ENCODE peak calls at places on chromosomes 5 and 9, in five cellular contexts. One of them, this sample, is unnamed.

GRCh38 chr5:178208540-178209227 is 4.4 kb downstream of the HNRNPAB start:
- DNase-seq in IMR-90: no peak
- DNase-seq in neuronal stem cell: no peak
- DNase-seq in mesenchymal stem cell: peak
- DNase-seq in H1: no peak
- DNase-seq in this sample: peak

GRCh38 chr9:132181796-132182521 is 20.1 kb downstream of the NTNG2 start:
- DNase-seq in neuronal stem cell: no peak
- DNase-seq in mesenchymal stem cell: no peak
- DNase-seq in H1: no peak
- DNase-seq in IMR-90: peak
- DNase-seq in this sample: no peak

GRCh38 chr9:124371183-124371582 is 44.1 kb downstream of the PSMB7 start:
- DNase-seq in IMR-90: peak
- DNase-seq in mesenchymal stem cell: peak
- DNase-seq in neuronal stem cell: no peak
- DNase-seq in H1: no peak
- DNase-seq in this sample: no peak

GRCh38 chr5:135034186-135034962 is at the start of gene PITX1:
- DNase-seq in mesenchymal stem cell: peak
- DNase-seq in IMR-90: peak
- DNase-seq in H1: no peak
- DNase-seq in neuronal stem cell: peak
- DNase-seq in this sample: peak

GRCh38 chr5:6202615-6203365 is 175.6 kb downstream of the MED10 start:
- DNase-seq in mesenchymal stem cell: no peak
- DNase-seq in neuronal stem cell: no peak
- DNase-seq in IMR-90: no peak
- DNase-seq in H1: peak
- DNase-seq in this sample: peak

GRCh38 chr9:108270041-108270440 is 585.7 kb downstream of the ACTL7B start:
- DNase-seq in H1: no peak
- DNase-seq in IMR-90: peak
- DNase-seq in mesenchymal stem cell: peak
- DNase-seq in neuronal stem cell: no peak
- DNase-seq in this sample: no peak

GRCh38 chr9:92064711-92065110 is 50.5 kb downstream of the SPTLC1 start:
- DNase-seq in neuronal stem cell: no peak
- DNase-seq in mesenchymal stem cell: peak
- DNase-seq in IMR-90: peak
- DNase-seq in H1: no peak
- DNase-seq in this sample: no peak

GRCh38 chr5:157312492-157312891 is 46.6 kb downstream of the CYFIP2 start:
- DNase-seq in mesenchymal stem cell: peak
- DNase-seq in H1: no peak
- DNase-seq in IMR-90: peak
- DNase-seq in neuronal stem cell: peak
- DNase-seq in this sample: peak

GRCh38 chr5:51389582-51390463 is 6.6 kb downstream of the ISL1 start:
- DNase-seq in H1: no peak
- DNase-seq in neuronal stem cell: no peak
- DNase-seq in mesenchymal stem cell: peak
- DNase-seq in IMR-90: no peak
- DNase-seq in this sample: peak

GRCh38 chr5:154505567-154505966 is 27.5 kb upstream of the HAND1 start:
- DNase-seq in H1: no peak
- DNase-seq in IMR-90: no peak
- DNase-seq in mesenchymal stem cell: no peak
- DNase-seq in neuronal stem cell: no peak
- DNase-seq in this sample: peak

GRCh38 chr5:177546262-177546741 is 8.1 kb downstream of the FAM193B start:
- DNase-seq in H1: peak
- DNase-seq in neuronal stem cell: no peak
- DNase-seq in IMR-90: peak
- DNase-seq in mesenchymal stem cell: peak
- DNase-seq in this sample: peak

GRCh38 chr9:34612788-34613390 is 992 bp upstream of the RPP25L start:
- DNase-seq in neuronal stem cell: no peak
- DNase-seq in mesenchymal stem cell: peak
- DNase-seq in IMR-90: peak
- DNase-seq in H1: no peak
- DNase-seq in this sample: peak

GRCh38 chr9:14437336-14438231 is 123.6 kb upstream of the NFIB start:
- DNase-seq in H1: no peak
- DNase-seq in mesenchymal stem cell: no peak
- DNase-seq in neuronal stem cell: no peak
- DNase-seq in IMR-90: no peak
- DNase-seq in this sample: no peak

GRCh38 chr5:172777381-172778222 is 6.6 kb upstream of the DUSP1 start:
- DNase-seq in mesenchymal stem cell: peak
- DNase-seq in IMR-90: peak
- DNase-seq in H1: no peak
- DNase-seq in neuronal stem cell: no peak
- DNase-seq in this sample: peak

GRCh38 chr5:535781-536698 is 11.8 kb upstream of the SLC9A3 start:
- DNase-seq in neuronal stem cell: no peak
- DNase-seq in H1: no peak
- DNase-seq in IMR-90: no peak
- DNase-seq in mesenchymal stem cell: no peak
- DNase-seq in this sample: no peak

GRCh38 chr9:127162046-127162445 is 39.6 kb upstream of the ANGPTL2 start:
- DNase-seq in IMR-90: peak
- DNase-seq in neuronal stem cell: no peak
- DNase-seq in mesenchymal stem cell: peak
- DNase-seq in H1: no peak
- DNase-seq in this sample: peak

GRCh38 chr5:96781031-96781733 is 26.6 kb downstream of the ERAP1 start:
- DNase-seq in mesenchymal stem cell: peak
- DNase-seq in H1: no peak
- DNase-seq in IMR-90: peak
- DNase-seq in neuronal stem cell: no peak
- DNase-seq in this sample: no peak

GRCh38 chr5:7970816-7971215 is 101.9 kb downstream of the MTRR start:
- DNase-seq in H1: no peak
- DNase-seq in neuronal stem cell: no peak
- DNase-seq in IMR-90: no peak
- DNase-seq in mesenchymal stem cell: no peak
- DNase-seq in this sample: no peak

GRCh38 chr5:141489841-141490240 is 960 bp downstream of the PCDHGC5 start:
- DNase-seq in H1: no peak
- DNase-seq in neuronal stem cell: no peak
- DNase-seq in IMR-90: no peak
- DNase-seq in mesenchymal stem cell: no peak
- DNase-seq in this sample: no peak

GRCh38 chr5:141487131-141487530 is 1.8 kb upstream of the PCDHGC5 start:
- DNase-seq in IMR-90: no peak
- DNase-seq in neuronal stem cell: no peak
- DNase-seq in H1: no peak
- DNase-seq in mesenchymal stem cell: no peak
- DNase-seq in this sample: no peak

GRCh38 chr5:141490271-141490670 is 1.4 kb downstream of the PCDHGC5 start:
- DNase-seq in H1: no peak
- DNase-seq in IMR-90: no peak
- DNase-seq in mesenchymal stem cell: no peak
- DNase-seq in neuronal stem cell: no peak
- DNase-seq in this sample: no peak

GRCh38 chr5:141490771-141491170 is 1.9 kb downstream of the PCDHGC5 start:
- DNase-seq in IMR-90: no peak
- DNase-seq in mesenchymal stem cell: no peak
- DNase-seq in neuronal stem cell: no peak
- DNase-seq in H1: no peak
- DNase-seq in this sample: no peak

DNA sequence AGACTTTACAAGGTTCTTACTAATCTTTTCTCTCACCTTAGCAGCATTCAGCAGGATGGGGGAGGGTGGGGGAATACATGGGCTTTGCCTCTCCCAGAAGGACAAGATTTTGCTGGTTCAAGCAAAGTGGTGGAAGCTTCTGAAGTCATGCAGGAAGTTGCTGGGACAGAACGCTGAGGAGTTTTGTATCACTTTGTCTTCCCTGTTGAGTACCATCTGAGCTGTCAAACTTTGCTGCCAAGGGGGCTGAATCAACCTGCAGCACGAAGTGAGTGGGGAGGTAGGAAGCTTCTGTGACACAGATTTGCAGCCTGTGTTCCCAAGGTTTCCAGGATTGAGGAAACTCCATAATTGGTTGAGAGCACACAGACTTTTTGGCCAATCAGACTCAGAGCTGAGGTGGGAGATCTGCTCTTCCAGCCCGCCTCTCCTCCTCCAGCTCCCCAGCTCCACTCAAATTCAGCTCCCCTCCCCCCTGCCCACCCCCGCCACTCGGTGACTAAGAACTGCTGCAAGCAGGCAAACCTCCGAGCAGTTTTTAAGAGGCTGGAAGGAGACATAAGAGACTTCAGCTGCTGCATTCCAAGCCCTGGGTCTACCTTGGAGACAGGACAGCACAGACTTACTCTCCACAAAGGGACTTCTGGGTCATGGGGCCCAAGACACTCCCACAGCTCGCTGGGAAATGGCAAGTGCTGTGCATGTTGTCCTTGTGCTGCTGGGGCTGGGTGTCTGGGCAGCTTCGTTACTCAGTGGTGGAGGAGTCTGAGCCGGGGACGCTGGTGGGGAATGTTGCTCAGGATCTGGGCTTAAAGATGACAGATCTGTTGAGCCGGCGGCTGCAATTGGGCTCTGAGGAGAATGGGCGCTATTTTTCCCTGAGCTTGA is at the start of gene PCDHGC5:
- DNase-seq in neuronal stem cell: no peak
- DNase-seq in mesenchymal stem cell: peak
- DNase-seq in H1: no peak
- DNase-seq in IMR-90: peak
- DNase-seq in this sample: peak
- H3K27ac ChIP-seq in neuronal stem cell: peak
- H3K27ac ChIP-seq in mesenchymal stem cell: peak
- H3K27ac ChIP-seq in H1: no peak
- H3K27ac ChIP-seq in IMR-90: peak
- H3K27ac ChIP-seq in this sample: no peak

DNA sequence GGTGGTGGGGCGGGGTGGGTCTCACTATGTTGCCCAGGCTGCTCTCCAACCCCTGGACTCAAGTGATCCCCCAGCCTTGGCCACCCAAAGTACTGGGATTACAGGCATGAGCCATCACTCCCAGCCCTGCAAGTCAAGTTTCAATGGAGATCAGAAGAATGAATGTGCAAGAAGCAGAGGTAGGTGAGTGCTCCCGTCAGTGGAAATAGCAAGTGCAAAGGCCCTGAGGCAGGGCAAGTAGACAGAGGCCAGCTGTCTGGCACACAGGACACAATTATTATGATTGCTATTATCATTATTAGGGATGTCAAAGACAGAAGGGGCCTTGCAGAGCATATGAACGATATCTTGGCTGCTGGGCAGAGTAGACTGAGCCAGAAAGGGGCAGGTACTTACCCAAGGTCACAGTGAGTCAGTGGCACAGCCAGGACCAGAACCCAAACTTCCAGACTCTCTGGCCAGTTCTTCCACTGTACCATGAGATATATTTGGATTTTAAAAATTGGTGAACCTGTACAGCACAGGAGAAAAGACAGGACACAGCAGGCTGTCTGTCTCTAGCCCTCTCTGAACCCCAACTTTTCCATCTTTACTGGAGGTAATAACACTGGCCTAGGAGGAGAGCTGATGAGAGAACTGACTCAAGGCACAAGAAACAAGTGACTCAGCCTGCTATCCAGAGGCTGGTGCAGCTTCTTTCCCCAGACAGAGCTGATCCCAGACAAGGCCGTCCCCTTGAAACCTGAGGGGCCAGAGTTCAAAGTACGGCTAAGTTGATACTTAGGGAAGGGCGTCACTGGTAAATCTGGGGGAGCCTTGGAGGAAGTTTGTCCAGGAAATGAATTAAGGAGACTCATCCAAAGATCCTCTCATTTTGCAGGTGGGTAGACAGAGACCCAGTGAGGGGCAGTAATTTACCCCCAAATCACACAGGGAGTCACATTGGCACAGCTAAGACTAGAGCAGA is 1.4 kb downstream of the HDHD3 start:
- DNase-seq in mesenchymal stem cell: peak
- DNase-seq in neuronal stem cell: no peak
- DNase-seq in H1: no peak
- DNase-seq in IMR-90: peak
- DNase-seq in this sample: no peak
- H3K4ac ChIP-seq in mesenchymal stem cell: no peak
- H3K4ac ChIP-seq in neuronal stem cell: no peak
- H3K4ac ChIP-seq in H1: no peak
- H3K4ac ChIP-seq in IMR-90: no peak
- H3K4ac ChIP-seq in this sample: no peak

GRCh38 chr9:128245293-128246151 is 30.3 kb downstream of the GOLGA2 start:
- DNase-seq in mesenchymal stem cell: peak
- DNase-seq in H1: no peak
- DNase-seq in IMR-90: peak
- DNase-seq in neuronal stem cell: no peak
- DNase-seq in this sample: peak
- H3K4me3 ChIP-seq in mesenchymal stem cell: peak
- H3K4me3 ChIP-seq in H1: no peak
- H3K4me3 ChIP-seq in IMR-90: no peak
- H3K4me3 ChIP-seq in neuronal stem cell: no peak
- H3K4me3 ChIP-seq in this sample: no peak

GRCh38 chr9:94916956-94917355 is 190.5 kb downstream of the AOPEP start:
- DNase-seq in H1: no peak
- DNase-seq in neuronal stem cell: no peak
- DNase-seq in IMR-90: no peak
- DNase-seq in mesenchymal stem cell: no peak
- DNase-seq in this sample: no peak
- H3K27ac ChIP-seq in H1: peak
- H3K27ac ChIP-seq in neuronal stem cell: no peak
- H3K27ac ChIP-seq in IMR-90: no peak
- H3K27ac ChIP-seq in mesenchymal stem cell: no peak
- H3K27ac ChIP-seq in this sample: no peak

GRCh38 chr9:95507456-95508241 is 9.1 kb downstream of the PTCH1 start:
- DNase-seq in H1: no peak
- DNase-seq in IMR-90: peak
- DNase-seq in neuronal stem cell: no peak
- DNase-seq in mesenchymal stem cell: peak
- DNase-seq in this sample: peak
- H3K4ac ChIP-seq in H1: no peak
- H3K4ac ChIP-seq in IMR-90: peak
- H3K4ac ChIP-seq in neuronal stem cell: peak
- H3K4ac ChIP-seq in mesenchymal stem cell: peak
- H3K4ac ChIP-seq in this sample: peak

DNA sequence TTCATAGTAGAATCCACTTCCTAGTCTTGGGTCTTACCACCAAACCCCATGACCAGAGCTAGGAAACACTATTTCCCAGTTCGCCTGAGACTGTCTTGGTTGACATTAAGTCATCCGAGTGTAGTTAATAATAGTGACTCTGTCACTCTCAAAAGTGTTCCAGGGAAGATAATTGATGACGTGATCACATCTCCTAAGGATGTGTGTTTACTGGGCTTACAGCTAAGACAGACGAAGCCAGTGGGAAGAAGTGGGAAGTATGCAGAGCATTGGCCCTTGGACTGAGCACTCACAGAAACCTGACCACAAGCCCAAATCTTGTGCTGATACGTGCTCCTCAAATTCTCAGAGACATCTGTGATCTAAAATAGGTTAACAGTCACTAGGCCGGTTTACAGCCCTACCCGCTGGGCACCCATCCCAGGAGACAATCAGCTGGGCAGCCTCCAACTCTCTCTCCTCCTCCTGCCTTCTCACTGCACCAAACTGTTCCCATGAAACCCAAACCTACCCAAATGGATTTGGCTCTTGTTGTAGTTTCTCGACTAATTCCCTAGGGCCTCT is 316.6 kb downstream of the TLE1 start:
- DNase-seq in mesenchymal stem cell: peak
- DNase-seq in IMR-90: no peak
- DNase-seq in H1: no peak
- DNase-seq in neuronal stem cell: no peak
- DNase-seq in this sample: no peak
- H3K4me3 ChIP-seq in mesenchymal stem cell: no peak
- H3K4me3 ChIP-seq in IMR-90: no peak
- H3K4me3 ChIP-seq in H1: no peak
- H3K4me3 ChIP-seq in neuronal stem cell: no peak
- H3K4me3 ChIP-seq in this sample: no peak

GRCh38 chr5:164115420-164115819 is 610.0 kb downstream of the MAT2B start:
- DNase-seq in H1: no peak
- DNase-seq in mesenchymal stem cell: no peak
- DNase-seq in IMR-90: no peak
- DNase-seq in neuronal stem cell: no peak
- DNase-seq in this sample: no peak
- H3K27ac ChIP-seq in H1: no peak
- H3K27ac ChIP-seq in mesenchymal stem cell: no peak
- H3K27ac ChIP-seq in IMR-90: no peak
- H3K27ac ChIP-seq in neuronal stem cell: no peak
- H3K27ac ChIP-seq in this sample: no peak